ENCODE peak calls at places on chromosomes 4 and X, in seven cellular contexts. R is stimulated activated naive CD4-positive, alpha-beta T cell; U is activated CD4-positive, alpha-beta T cell treated with anti-CD3 and anti-CD28 coated beads, Interleukin-2, amount 50 U/mL, for 1 hour; Y is fibroblast of the aortic adventitia; C is C1 segment of cervical spinal cord; L is stimulated activated CD8-positive, alpha-beta memory T cell treated with anti-CD3 and anti-CD28 coated beads, Interleukin-2, amount 100 ng/mL, for 1 hour; G is MV-4-11. Q is an unnamed sample.

GRCh38 chr4:123232439-123232838 is 164.2 kb upstream of the SPRY1 start:
- DNase-seq in R (no peak), U (no peak), Y (no peak), C (no peak), L (no peak), G (peak), Q (peak)

GRCh38 chrX:139286342-139286741 is 244.2 kb upstream of the F9 start:
- DNase-seq in R (no peak), U (no peak), Y (no peak), C (no peak), L (no peak), G (no peak), Q (no peak)

GRCh38 chr4:66906314-66906713 is 639.0 kb downstream of the CENPC start:
- DNase-seq in R (no peak), U (no peak), Y (no peak), C (no peak), L (no peak), G (no peak), Q (no peak)

GRCh38 chr4:151808120-151808529 is 47.3 kb upstream of the GATB start:
- DNase-seq in R (no peak), U (no peak), Y (no peak), C (no peak), L (no peak), G (no peak), Q (no peak)

GRCh38 chrX:18146954-18147353 is 73.7 kb downstream of the BEND2 start:
- DNase-seq in R (no peak), U (no peak), Y (peak), C (no peak), L (no peak), G (peak), Q (no peak)

GRCh38 chrX:19958530-19959486 is 32.1 kb downstream of the BCLAF3 start:
- DNase-seq in R (no peak), U (no peak), Y (no peak), C (no peak), L (no peak), G (no peak), Q (no peak)

GRCh38 chrX:74450803-74451449 is 29.6 kb downstream of the SLC16A2 start:
- DNase-seq in R (no peak), U (no peak), Y (peak), C (no peak), L (no peak), G (peak), Q (peak)

GRCh38 chrX:18353931-18354368 is 538 bp downstream of the SCML2 start:
- DNase-seq in R (peak), U (peak), Y (no peak), C (no peak), L (no peak), G (no peak), Q (peak)

GRCh38 chr4:77777135-77777777 is 41.9 kb downstream of the CNOT6L start:
- DNase-seq in R (no peak), U (no peak), Y (peak), C (no peak), L (no peak), G (peak), Q (no peak)

GRCh38 chr4:52244103-52244772 is 193.1 kb downstream of the SPATA18 start:
- DNase-seq in R (no peak), U (no peak), Y (no peak), C (no peak), L (no peak), G (no peak), Q (no peak)

Q was measured in AG08396.